ENCODE peak calls at places on chromosomes 16 and 17, in ten cellular contexts. G is thyroid gland, M is heart left ventricle, T is esophagus squamous epithelium, I is stomach, F is GM12878, U is adrenal gland, V is body of pancreas, Q is prostate gland, Y is H1. J is an unnamed sample.

GRCh38 chr16:75099738-75100615 is 16.6 kb downstream of the LDHD start:
- DNase-seq in G (no peak), M (peak; percentile 59), T (no peak), I (no peak), F (no peak), U (no peak), V (no peak), Q (no peak), Y (no peak), J (peak; percentile 87)

GRCh38 chr17:700504-701094 is 14.0 kb downstream of the VPS53 start:
- DNase-seq in G (no peak), M (no peak), T (no peak), I (no peak), F (no peak), U (no peak), V (no peak), Q (no peak), Y (no peak), J (no peak)

GRCh38 chr17:79531191-79531590 is 79.7 kb downstream of the RBFOX3 start:
- DNase-seq in G (no peak), M (no peak), T (no peak), I (no peak), F (no peak), U (no peak), V (no peak), Q (no peak), Y (no peak), J (no peak)

GRCh38 chr16:54526916-54527315 is 240.3 kb upstream of the IRX3 start:
- DNase-seq in G (no peak), M (no peak), T (no peak), I (no peak), F (no peak), U (no peak), V (no peak), Q (no peak), Y (no peak), J (no peak)

GRCh38 chr17:80987941-80988461 is 3.6 kb upstream of the CHMP6 start:
- DNase-seq in G (no peak), M (peak; percentile 41), T (no peak), I (no peak), F (no peak), U (no peak), V (peak; percentile 12), Q (no peak), Y (no peak), J (no peak)

GRCh38 chr16:35352431-35352830 is 1893.0 kb downstream of the TP53TG3F start:
- DNase-seq in G (no peak), M (no peak), T (no peak), I (no peak), F (no peak), U (no peak), V (no peak), Q (no peak), Y (no peak), J (no peak)

GRCh38 chr16:84314373-84314772 is 19.7 kb downstream of the WFDC1 start:
- DNase-seq in G (no peak), M (no peak), T (no peak), I (no peak), F (no peak), U (no peak), V (no peak), Q (no peak), Y (no peak), J (no peak)

GRCh38 chr16:74029122-74029805 is 267.4 kb upstream of the PSMD7 start:
- DNase-seq in G (no peak), M (no peak), T (no peak), I (no peak), F (no peak), U (no peak), V (no peak), Q (no peak), Y (no peak), J (no peak)

GRCh38 chr16:73113326-73113720 is 65.4 kb upstream of the ZFHX3 start:
- DNase-seq in G (no peak), M (no peak), T (no peak), I (no peak), F (no peak), U (peak; percentile 54), V (no peak), Q (no peak), Y (no peak), J (no peak)

GRCh38 chr16:4059969-4060368 is 56.3 kb downstream of the ADCY9 start:
- DNase-seq in G (peak; percentile 41), M (no peak), T (no peak), I (no peak), F (no peak), U (no peak), V (no peak), Q (no peak), Y (no peak), J (no peak)

GRCh38 chr16:4060823-4061222 is 55.4 kb downstream of the ADCY9 start:
- DNase-seq in G (no peak), M (no peak), T (no peak), I (no peak), F (no peak), U (no peak), V (no peak), Q (no peak), Y (no peak), J (no peak)

GRCh38 chr16:4057439-4057877 is 58.8 kb downstream of the ADCY9 start:
- DNase-seq in G (no peak), M (no peak), T (no peak), I (no peak), F (no peak), U (no peak), V (no peak), Q (no peak), Y (peak; percentile 44), J (no peak)

GRCh38 chr16:4056161-4057105 is 59.8 kb downstream of the ADCY9 start:
- DNase-seq in G (no peak), M (no peak), T (no peak), I (no peak), F (no peak), U (no peak), V (no peak), Q (no peak), Y (no peak), J (no peak)

DNA sequence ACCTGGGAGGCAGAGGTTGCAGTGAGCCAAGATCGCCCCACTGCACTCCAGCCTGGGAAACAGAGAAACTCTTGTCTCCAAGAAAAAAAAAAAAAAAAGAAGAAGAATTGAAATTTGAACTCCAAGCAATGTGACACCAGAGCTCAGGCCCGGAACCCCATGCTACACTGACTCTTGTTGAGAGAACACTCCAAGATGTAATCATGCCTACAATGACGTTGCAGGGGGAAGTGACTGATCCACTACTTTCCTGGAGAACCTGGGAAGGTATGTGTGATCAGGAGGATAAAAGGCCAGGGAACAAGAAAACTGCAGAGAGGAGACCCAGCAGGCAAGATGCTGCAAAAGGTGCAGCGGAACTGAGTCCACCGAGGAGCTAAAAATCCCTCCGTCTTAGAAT is 57.9 kb downstream of the ADCY9 start:
- DNase-seq in G (peak; percentile 85), M (no peak), T (no peak), I (no peak), F (no peak), U (no peak), V (no peak), Q (no peak), Y (peak; percentile 33), J (no peak)
- TF ChIP-seq POLR2A in G (no peak), M (no peak), T (no peak), I (no peak), F (no peak), U (no peak), V (no peak), Q (no peak), Y (no peak), J (no peak)

DNA sequence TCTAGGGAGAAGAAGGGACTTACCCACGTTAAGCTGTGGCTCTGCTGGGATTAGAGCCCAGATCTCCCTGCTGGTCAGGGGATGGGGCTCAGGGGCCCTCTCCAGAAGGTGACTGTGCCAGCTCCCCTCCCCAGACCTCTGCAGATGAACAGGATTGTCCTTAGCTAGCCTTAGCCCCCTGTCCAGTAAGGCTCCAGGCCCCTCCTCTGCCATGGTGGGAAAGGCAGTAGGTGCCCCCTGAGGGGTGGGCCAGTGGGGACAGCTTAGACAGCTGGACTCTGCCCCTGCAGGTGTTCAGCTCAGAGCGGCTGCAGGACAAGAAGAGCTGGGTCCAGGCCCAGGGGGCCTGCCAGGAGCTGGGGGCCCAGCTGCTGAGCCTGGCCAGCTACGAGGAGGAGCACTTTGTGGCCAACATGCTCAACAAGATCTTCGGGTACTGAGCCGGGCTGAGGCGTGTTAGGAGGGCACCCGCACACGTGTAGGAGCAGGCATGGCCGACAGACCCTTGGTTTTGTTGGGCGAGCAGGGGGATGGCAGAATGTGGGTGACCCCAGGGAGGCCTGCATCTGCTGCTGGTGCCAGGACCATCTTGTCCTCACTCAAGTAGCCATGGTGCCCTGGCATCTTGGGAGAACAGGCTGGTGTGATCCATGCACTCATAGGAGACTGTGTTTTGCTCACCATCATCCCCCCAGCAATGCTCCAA is 50.9 kb downstream of the MRC2 start:
- DNase-seq in G (no peak), M (no peak), T (no peak), I (no peak), F (no peak), U (no peak), V (no peak), Q (no peak), Y (no peak), J (no peak)
- H3K36me3 ChIP-seq in G (no peaks in the 10 kb centered on the region), M (no peaks in the 10 kb centered on the region), T (no peaks in the 10 kb centered on the region), I (peaks cover 32% of the 10 kb centered on the region), F (no peaks in the 10 kb centered on the region), U (no peaks in the 10 kb centered on the region), V (no peaks in the 10 kb centered on the region), Q (no peaks in the 10 kb centered on the region), Y (no peaks in the 10 kb centered on the region), J (peaks cover 10% of the 10 kb centered on the region)

GRCh38 chr16:77722315-77723107 is at the start of gene NUDT7:
- DNase-seq in G (peak; percentile 99), M (peak; percentile 99), T (peak; percentile 94), I (peak; percentile 100), F (peak; percentile 76), U (peak; percentile 100), V (peak; percentile 100), Q (peak; percentile 99), Y (peak; percentile 99), J (peak; percentile 98)
- H3K27ac ChIP-seq in G (peak within 1 kb of the TSS; percentile 81), M (peak within 1 kb of the TSS; percentile 83), T (peak within 1 kb of the TSS; percentile 90), I (peak within 1 kb of the TSS; percentile 84), F (peak within 1 kb of the TSS; percentile 68), U (peak within 1 kb of the TSS; percentile 84), V (peak within 1 kb of the TSS; percentile 86), Q (peak within 1 kb of the TSS; percentile 77), Y (peak within 1 kb of the TSS; percentile 85), J (peak within 1 kb of the TSS; percentile 68)

DNA sequence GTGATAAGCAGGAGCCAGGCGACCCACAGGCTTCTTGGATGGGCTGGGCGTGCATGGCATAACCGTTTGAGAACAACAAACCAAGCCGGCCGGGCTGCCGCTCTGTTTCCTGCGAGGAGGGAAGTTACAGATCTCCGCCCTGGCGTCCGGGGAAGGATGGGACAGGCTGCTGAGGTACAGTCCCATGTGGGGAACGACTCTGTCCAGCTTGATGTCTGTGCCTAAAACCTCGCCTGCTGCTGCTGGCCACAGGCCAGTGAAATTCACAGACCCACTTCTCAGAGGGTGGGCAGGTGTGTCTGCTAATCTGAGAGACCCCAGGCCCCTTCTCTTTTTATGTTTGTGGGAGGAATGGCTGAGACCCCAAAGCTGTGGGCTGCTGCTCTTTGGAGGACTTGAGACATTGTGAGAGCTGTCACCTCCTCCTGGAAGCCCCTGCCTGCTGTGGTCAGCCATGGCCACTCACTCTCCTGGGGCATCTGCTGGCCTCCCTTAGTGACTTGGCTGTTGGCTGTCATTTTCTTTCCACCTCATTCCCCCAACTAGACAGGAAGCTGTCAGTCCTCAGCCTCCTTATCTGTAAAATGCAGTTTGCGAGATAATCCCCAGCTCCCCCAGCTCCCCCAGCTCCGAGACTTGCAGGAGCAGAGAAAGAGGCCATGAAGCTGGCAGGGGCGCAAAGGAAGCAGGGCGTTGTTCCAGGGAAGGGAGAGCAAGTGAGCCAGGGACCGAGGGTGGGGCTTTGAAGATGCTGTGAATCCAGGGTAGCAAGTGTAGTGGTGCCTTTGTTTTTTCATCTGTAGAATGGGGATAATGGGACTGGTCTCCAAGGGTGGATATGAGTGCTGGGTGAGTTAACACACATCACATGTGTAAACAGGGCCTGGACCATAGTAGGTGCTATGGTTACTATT is 51.0 kb downstream of the CMIP start:
- DNase-seq in G (no peak), M (peak; percentile 70), T (no peak), I (peak; percentile 48), F (no peak), U (no peak), V (no peak), Q (no peak), Y (no peak), J (no peak)
- TF ChIP-seq POLR2A in G (no peak), M (no peak), T (no peak), I (no peak), F (no peak), U (no peak), V (no peak), Q (no peak), Y (no peak), J (no peak)

J was measured in vagina.